ENCODE peak calls at places on chromosome 5, in ten cellular contexts. Q is tibial artery, P is cardiac fibroblast, M is IMR-90, U is A673, K is omental fat pad, G is endothelial cell, H is MM.1S, Y is B cell, E is lung. A is an unnamed sample.
A peak's percentile ranks its signal among the peaks of the same experiment; 100 is the strongest.

GRCh38 chr5:107687404-107687803 is 16.7 kb upstream of the EFNA5 start:
- DNase-seq in M (no peak), H (no peak), G (no peak), U (no peak), P (no peak), Y (no peak), Q (no peak), K (no peak), E (no peak), A (no peak)

GRCh38 chr5:112885001-112885400 is 23.9 kb downstream of the SRP19 start:
- DNase-seq in M (no peak), K (no peak), Y (no peak), E (no peak), U (no peak), G (no peak), P (no peak), Q (no peak), H (no peak), A (no peak)

GRCh38 chr5:180173875-180174586 is 35.0 kb downstream of the RASGEF1C start:
- DNase-seq in Y (no peak), K (no peak), P (peak; percentile 78), Q (no peak), E (no peak), U (no peak), M (peak; percentile 90), G (no peak), H (no peak), A (peak; percentile 34)

GRCh38 chr5:132009706-132010405 is 1.6 kb downstream of the ACSL6 start:
- DNase-seq in G (no peak), P (no peak), E (no peak), Y (no peak), Q (peak; percentile 10), K (no peak), H (no peak), M (no peak), U (no peak), A (peak; percentile 35)

GRCh38 chr5:135437796-135438560 is 9.2 kb downstream of the DCANP1 start:
- DNase-seq in Q (no peak), U (no peak), Y (no peak), K (no peak), G (no peak), P (peak; percentile 88), H (no peak), E (peak; percentile 78), M (peak; percentile 96), A (peak; percentile 63)

GRCh38 chr5:146527785-146528184 is 11.8 kb upstream of the GPR151 start:
- DNase-seq in E (no peak), U (no peak), K (no peak), H (no peak), G (no peak), M (no peak), Q (no peak), Y (no peak), P (no peak), A (no peak)

GRCh38 chr5:141488591-141489478 is at the start of gene PCDHGC5:
- DNase-seq in U (no peak), Y (no peak), K (no peak), P (peak; percentile 79), H (no peak), E (no peak), G (no peak), M (peak; percentile 87), Q (no peak), A (no peak)

GRCh38 chr5:13783731-13784130 is 160.8 kb downstream of the DNAH5 start:
- DNase-seq in H (no peak), M (no peak), P (no peak), Y (no peak), Q (no peak), U (no peak), E (no peak), K (no peak), G (no peak), A (no peak)

GRCh38 chr5:97297063-97297715 is 114.1 kb upstream of the RIOK2 start:
- DNase-seq in Q (no peak), H (peak; percentile 61), U (peak; percentile 68), Y (peak; percentile 1), M (peak; percentile 23), E (no peak), P (peak; percentile 66), K (no peak), G (peak; percentile 39), A (no peak)

GRCh38 chr5:81336528-81336927 is 35.1 kb downstream of the ZCCHC9 start:
- DNase-seq in G (no peak), P (no peak), M (peak; percentile 4), Q (no peak), E (no peak), H (no peak), U (no peak), K (no peak), Y (no peak), A (no peak)

GRCh38 chr5:43422143-43422542 is 10.0 kb upstream of the CCL28 start:
- DNase-seq in U (no peak), E (no peak), P (peak; percentile 70), Y (no peak), M (peak; percentile 12), Q (no peak), G (no peak), H (no peak), K (no peak), A (no peak)

GRCh38 chr5:175821790-175822211 is 49.6 kb upstream of the CPLX2 start:
- DNase-seq in G (no peak), E (no peak), Q (no peak), K (no peak), M (no peak), P (peak; percentile 6), U (no peak), H (no peak), Y (no peak), A (no peak)

GRCh38 chr5:137995077-137995746 is 37.7 kb downstream of the FAM13B start:
- DNase-seq in P (peak; percentile 73), E (no peak), M (peak; percentile 60), U (peak; percentile 57), K (no peak), H (no peak), Q (no peak), G (no peak), Y (no peak), A (no peak)

GRCh38 chr5:1315709-1316587 is 21.1 kb upstream of the TERT start:
- DNase-seq in G (no peak), Q (peak; percentile 17), K (no peak), E (peak; percentile 80), Y (peak; percentile 52), M (no peak), U (no peak), P (peak; percentile 11), H (peak; percentile 98), A (peak; percentile 84)

GRCh38 chr5:139663207-139663606 is 15.1 kb downstream of the CXXC5 start:
- DNase-seq in K (no peak), E (no peak), Q (no peak), Y (no peak), P (no peak), H (no peak), G (no peak), M (no peak), U (no peak), A (no peak)

DNA sequence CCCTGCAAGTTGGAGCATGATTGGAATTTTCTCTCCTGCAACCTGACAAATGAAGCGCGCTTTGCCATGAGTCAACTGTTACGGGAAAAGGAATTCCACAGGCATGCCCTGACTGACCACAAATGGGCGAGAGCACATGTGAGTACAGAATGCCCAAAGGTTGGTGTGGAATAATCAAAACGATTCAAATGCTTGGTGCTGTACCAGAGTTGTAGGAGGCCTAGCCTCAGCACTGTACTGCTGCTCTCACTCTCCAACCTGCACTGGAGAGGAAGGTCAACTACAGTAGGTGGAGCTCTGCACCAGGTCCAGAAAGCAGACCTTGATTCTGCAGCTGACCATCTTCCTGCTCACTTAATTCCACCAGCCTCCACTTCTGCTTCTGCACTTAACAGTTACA is 406.9 kb upstream of the ACTBL2 start:
- DNase-seq in H (peak; percentile 52), Y (no peak), G (peak; percentile 21), M (peak; percentile 83), U (no peak), K (no peak), P (peak; percentile 61), E (no peak), Q (no peak), A (no peak)
- TF ChIP-seq CTCF in H (peak; percentile 42), Y (no peak), G (no peak), M (no peak), U (no peak), K (no peak), P (peak; percentile 41), E (no peak), Q (no peak), A (no peak)

GRCh38 chr5:308672-309271 is 12.7 kb upstream of the AHRR start:
- DNase-seq in U (peak; percentile 32), P (peak; percentile 49), K (no peak), Q (no peak), G (no peak), E (no peak), Y (no peak), M (peak; percentile 19), H (no peak), A (no peak)
- TF ChIP-seq CTCF in U (peak; percentile 26), P (peak; percentile 36), K (no peak), Q (no peak), G (peak; percentile 31), E (no peak), Y (no peak), M (peak; percentile 30), H (no peak), A (no peak)

DNA sequence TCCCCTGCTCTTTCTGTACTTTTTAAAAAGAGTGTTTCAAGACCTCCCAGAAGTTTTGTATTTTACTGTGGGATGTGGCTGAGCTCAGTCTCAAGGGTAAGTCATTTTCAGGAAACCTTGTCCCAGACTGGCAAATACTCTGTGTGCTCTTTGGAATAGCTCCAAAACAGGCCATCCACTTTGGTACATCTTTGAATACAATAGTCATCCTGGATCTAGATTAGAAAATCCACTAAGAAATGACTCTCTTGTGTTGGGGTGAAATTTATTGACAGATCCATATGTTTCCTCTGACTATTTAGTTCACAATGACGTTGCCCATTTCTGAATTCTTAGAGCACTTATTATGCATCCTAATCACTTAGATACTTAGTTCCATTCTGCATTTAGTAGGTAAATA is 95.2 kb downstream of the PLCXD3 start:
- DNase-seq in E (no peak), M (no peak), Y (no peak), K (no peak), H (no peak), G (no peak), P (peak; percentile 62), U (no peak), Q (no peak), A (no peak)
- TF ChIP-seq CTCF in E (no peak), M (no peak), Y (no peak), K (no peak), H (no peak), G (no peak), P (no peak), U (no peak), Q (no peak), A (no peak)

DNA sequence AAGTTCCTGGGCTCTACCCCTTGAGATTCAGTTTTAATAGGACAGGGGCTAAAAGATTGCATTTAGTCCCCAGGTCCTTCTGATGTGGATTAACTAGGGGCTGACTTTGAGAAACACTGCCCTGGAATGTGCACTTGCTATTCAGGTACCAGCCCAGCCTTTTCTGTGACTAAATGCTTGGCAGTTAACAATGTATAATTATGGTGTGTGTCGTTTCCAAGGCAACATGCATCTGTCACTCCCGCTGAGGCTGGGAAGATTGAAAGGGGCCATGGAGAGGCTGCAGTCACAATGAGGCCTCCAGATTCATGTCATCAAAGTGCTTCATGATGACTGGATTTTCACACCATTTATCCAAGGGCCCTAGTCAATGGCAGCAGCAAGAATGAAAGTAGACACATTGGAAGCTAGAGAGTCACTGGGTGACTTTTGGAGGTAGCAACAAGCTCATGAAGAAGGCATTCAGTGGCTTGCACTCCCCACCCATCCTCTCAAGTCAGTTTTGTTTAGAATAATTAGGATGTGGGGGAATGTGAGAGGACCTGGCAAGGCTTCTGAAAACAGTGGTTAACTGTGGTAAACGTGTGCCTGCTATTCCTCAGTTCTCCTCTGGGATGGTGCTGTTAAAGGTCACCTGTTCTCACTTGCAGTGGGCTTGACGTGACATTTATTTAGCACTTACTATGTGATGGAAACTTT is 28.3 kb downstream of the RAI14 start:
- DNase-seq in Y (no peak), Q (no peak), K (no peak), G (no peak), P (peak; percentile 69), H (no peak), E (no peak), M (peak; percentile 59), U (peak; percentile 80), A (no peak)
- TF ChIP-seq CTCF in Y (no peak), Q (no peak), K (no peak), G (no peak), P (no peak), H (no peak), E (no peak), M (no peak), U (no peak), A (no peak)

A was measured in spleen.